ENCODE peak calls at places on chromosomes 2 and 18, in four cellular contexts. Y is GM10248, D is kidney epithelial cell, G is M059J. A is an unnamed sample.

GRCh38 chr2:148642891-148643416 is 1.6 kb upstream of the EPC2 start:
- DNase-seq in G (peak), D (peak), Y (no peak), A (no peak)

GRCh38 chr18:61738488-61738887 is 154.3 kb downstream of the RNF152 start:
- DNase-seq in D (no peak), Y (no peak), G (peak), A (no peak)

GRCh38 chr2:33297748-33298035 is 178.8 kb upstream of the RASGRP3 start:
- DNase-seq in G (no peak), D (no peak), Y (no peak), A (no peak)

GRCh38 chr2:172196768-172197322 is 94.1 kb upstream of the DLX2 start:
- DNase-seq in D (no peak), G (peak), Y (no peak), A (no peak)

GRCh38 chr2:184611221-184612085 is 13.1 kb downstream of the ZNF804A start:
- DNase-seq in Y (no peak), D (no peak), G (peak), A (no peak)

GRCh38 chr2:68831688-68832087 is 39.5 kb downstream of the BMP10 start:
- DNase-seq in D (no peak), Y (no peak), G (peak), A (no peak)

GRCh38 chr2:46772500-46772899 is 143.1 kb downstream of the MCFD2 start:
- DNase-seq in G (no peak), D (no peak), Y (no peak), A (no peak)

GRCh38 chr18:3177902-3178687 is 41.7 kb downstream of the MYOM1 start:
- DNase-seq in G (peak), Y (peak), D (no peak), A (peak)

GRCh38 chr2:15313657-15314056 is 247.5 kb downstream of the NBAS start:
- DNase-seq in Y (peak), G (peak), D (peak), A (no peak)

GRCh38 chr2:20217041-20217970 is 7.6 kb downstream of the SDC1 start:
- DNase-seq in G (peak), Y (no peak), D (no peak), A (no peak)

GRCh38 chr2:72028996-72029395 is 118.7 kb downstream of the CYP26B1 start:
- DNase-seq in D (no peak), Y (no peak), G (no peak), A (no peak)

GRCh38 chr18:45567123-45567522 is 48.2 kb upstream of the SLC14A2 start:
- DNase-seq in Y (no peak), D (no peak), G (peak), A (no peak)

GRCh38 chr2:119996148-119996547 is 16.7 kb upstream of the EPB41L5 start:
- DNase-seq in G (no peak), Y (no peak), D (no peak), A (no peak)

GRCh38 chr18:63617049-63617995 is 26.7 kb downstream of the SERPINB4 start:
- DNase-seq in D (no peak), G (no peak), Y (no peak), A (no peak)

GRCh38 chr2:203396667-203397066 is 68.5 kb downstream of the ABI2 start:
- DNase-seq in Y (no peak), G (no peak), D (no peak), A (no peak)

GRCh38 chr2:102367331-102367971 is 11.9 kb downstream of the IL18R1 start:
- DNase-seq in D (no peak), Y (peak), G (no peak), A (no peak)

GRCh38 chr2:216688731-216689360 is 6.5 kb downstream of the IGFBP5 start:
- DNase-seq in D (no peak), G (peak), Y (no peak), A (no peak)

GRCh38 chr2:241864897-241865213 is 4.7 kb upstream of the RTP5 start:
- DNase-seq in Y (no peak), G (no peak), D (no peak), A (no peak)

GRCh38 chr18:73214970-73215369 is 347.2 kb upstream of the NETO1 start:
- DNase-seq in G (no peak), D (no peak), Y (no peak), A (no peak)

A was measured in tibial nerve.